ENCODE peak calls at places on chromosomes 1 and 21, in seven cellular contexts. H is tibial artery; M is transverse colon; L is left ventricle myocardium inferior; N is CD8-positive, alpha-beta memory T cell; V is lower lobe of right lung; R is right lobe of liver. F is an unnamed sample. For H3K9me3, the result is how much of the 10 kb centered on the place peaks cover.

GRCh38 chr1:24643362-24644346 is 552 bp downstream of the SRRM1 start:
- DNase-seq in M (peak), R (no peak), V (no peak), L (no peak), N (peak), H (no peak), F (peak)

GRCh38 chr1:20126806-20127440 is 7.6 kb upstream of the PLA2G2D start:
- DNase-seq in M (no peak), V (no peak), N (no peak), L (no peak), R (no peak), H (no peak), F (no peak)

GRCh38 chr1:55064071-55064581 is 24.8 kb downstream of the PCSK9 start:
- DNase-seq in L (no peak), R (no peak), V (no peak), N (no peak), M (no peak), H (no peak), F (no peak)

GRCh38 chr1:201463071-201463552 is 5.9 kb downstream of the PHLDA3 start:
- DNase-seq in L (no peak), H (no peak), V (peak), M (no peak), N (no peak), R (no peak), F (peak)

GRCh38 chr1:117606608-117607261 is 887 bp downstream of the TENT5C start:
- DNase-seq in V (peak), H (no peak), R (peak), L (no peak), M (peak), N (peak), F (no peak)

GRCh38 chr1:35448344-35448801 is 108.8 kb downstream of the KIAA0319L start:
- DNase-seq in M (no peak), V (no peak), L (no peak), N (no peak), R (peak), H (peak), F (peak)

GRCh38 chr21:41363370-41364270 is 1.8 kb downstream of the MX2 start:
- DNase-seq in M (no peak), R (no peak), V (no peak), N (peak), H (no peak), L (no peak), F (no peak)

GRCh38 chr1:240091614-240092300 is at the start of gene FMN2:
- DNase-seq in N (no peak), L (no peak), H (no peak), V (no peak), R (no peak), M (peak), F (peak)

GRCh38 chr1:54965624-54966340 is 14.6 kb upstream of the TMEM61 start:
- DNase-seq in M (peak), L (peak), R (peak), H (peak), N (no peak), V (peak), F (peak)

GRCh38 chr1:33397994-33398393 is 32.9 kb downstream of the PHC2 start:
- DNase-seq in L (no peak), V (no peak), N (no peak), H (no peak), R (no peak), M (no peak), F (no peak)

GRCh38 chr1:88609051-88609450 is 75.0 kb upstream of the PKN2 start:
- DNase-seq in M (no peak), H (no peak), V (no peak), N (no peak), L (no peak), R (no peak), F (no peak)

GRCh38 chr1:90386899-90387334 is 330.2 kb downstream of the BARHL2 start:
- DNase-seq in R (no peak), N (no peak), M (no peak), V (no peak), L (no peak), H (no peak), F (peak)

GRCh38 chr1:178942285-178943218 is 71.7 kb upstream of the ANGPTL1 start:
- DNase-seq in V (no peak), L (peak), M (no peak), R (no peak), H (peak), N (no peak), F (peak)

GRCh38 chr1:13483946-13484345 is 29.9 kb downstream of the LRRC38 start:
- DNase-seq in L (no peak), V (no peak), N (no peak), R (no peak), H (no peak), M (no peak), F (no peak)

GRCh38 chr1:30450148-30450817 is 273.1 kb downstream of the MATN1 start:
- DNase-seq in V (no peak), H (no peak), M (no peak), L (no peak), N (no peak), R (no peak), F (no peak)

GRCh38 chr1:198650506-198650905 is 11.7 kb downstream of the PTPRC start:
- DNase-seq in M (no peak), N (no peak), H (no peak), L (no peak), R (no peak), V (no peak), F (no peak)

GRCh38 chr1:198649598-198650338 is 10.9 kb downstream of the PTPRC start:
- DNase-seq in N (no peak), M (no peak), L (no peak), V (no peak), H (no peak), R (no peak), F (no peak)

GRCh38 chr1:198643827-198644226 is 5.0 kb downstream of the PTPRC start:
- DNase-seq in N (no peak), V (no peak), M (no peak), R (no peak), H (no peak), L (no peak), F (no peak)

GRCh38 chr1:198648584-198648983 is 9.7 kb downstream of the PTPRC start:
- DNase-seq in R (no peak), L (no peak), H (no peak), V (no peak), M (no peak), N (no peak), F (no peak)

DNA sequence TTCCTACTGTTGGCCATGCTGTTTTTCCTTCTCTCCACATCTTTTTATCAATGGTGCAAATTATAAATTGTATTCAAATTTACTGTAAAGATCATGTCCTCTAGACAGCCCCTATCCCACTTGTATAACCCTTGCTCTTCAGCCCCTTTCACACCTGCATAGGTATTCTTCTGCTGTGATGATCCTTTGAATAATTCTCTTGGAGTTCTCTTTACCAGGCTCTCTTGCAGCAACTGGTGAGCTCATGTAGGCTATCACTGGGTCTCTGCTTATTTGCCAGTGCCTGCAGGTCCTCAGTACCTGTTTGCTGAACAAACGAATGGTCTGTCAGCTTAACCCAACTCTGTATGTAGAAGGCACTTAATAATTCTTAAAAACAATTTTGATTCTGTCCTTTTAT is 8.2 kb downstream of the PTPRC start:
- DNase-seq in V (no peak), N (no peak), M (no peak), H (no peak), L (no peak), R (no peak), F (no peak)
- H3K4me3 ChIP-seq in V (no peak), N (peak), M (no peak), H (no peak), L (no peak), R (no peak), F (no peak)

GRCh38 chr21:29102791-29103257 is 27.6 kb upstream of the MAP3K7CL start:
- DNase-seq in H (no peak), L (no peak), V (no peak), R (no peak), N (no peak), M (no peak), F (peak)
- H3K9me3 ChIP-seq in H (under half), L (under half), V (under half), R (under half), N (under half), M (under half), F (under half)

DNA sequence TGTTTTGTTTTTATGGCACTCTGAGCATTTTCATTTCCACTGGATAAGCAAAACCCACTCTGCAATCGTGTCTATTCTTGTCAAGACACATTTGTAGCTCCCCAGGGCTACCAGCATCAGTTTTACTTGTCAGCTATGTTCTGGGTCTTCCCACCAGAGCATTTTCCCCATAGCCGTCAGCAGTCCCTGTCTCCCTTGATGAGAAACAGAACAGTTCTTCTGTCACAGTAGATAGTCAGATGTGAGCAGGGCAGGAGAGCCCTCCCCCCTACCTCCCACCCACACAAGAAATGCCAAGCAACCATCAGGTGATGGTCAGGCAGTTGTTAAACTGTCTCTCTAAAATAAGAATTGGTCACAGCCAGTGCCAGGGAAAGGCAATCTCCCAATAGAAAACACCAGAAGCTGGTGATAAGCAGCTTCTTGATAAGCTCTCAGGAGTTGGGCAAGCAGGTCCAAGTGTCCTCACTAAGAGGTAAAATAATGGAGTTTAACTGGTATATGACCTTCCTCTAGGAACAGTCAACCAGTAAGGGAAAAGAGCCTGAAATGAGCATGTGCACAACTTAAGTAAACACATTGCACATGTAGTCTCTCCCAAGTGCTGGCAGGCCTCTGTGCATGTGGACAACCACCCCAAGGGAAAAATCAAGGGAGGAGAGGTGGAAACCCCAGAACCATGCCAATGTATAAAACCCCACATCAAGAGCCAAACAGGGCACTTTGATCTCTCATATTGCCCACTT is 208.2 kb downstream of the S1PR1 start:
- DNase-seq in L (peak), V (no peak), R (no peak), M (no peak), H (no peak), N (no peak), F (no peak)
- H3K4me3 ChIP-seq in L (no peak), V (no peak), R (no peak), M (no peak), H (no peak), N (no peak), F (no peak)

GRCh38 chr1:248783367-248783766 is 27.8 kb upstream of the LYPD8 start:
- DNase-seq in L (no peak), V (no peak), M (no peak), R (no peak), N (no peak), H (no peak), F (no peak)

GRCh38 chr1:248775496-248775895 is 19.9 kb upstream of the LYPD8 start:
- DNase-seq in N (no peak), V (no peak), H (no peak), M (no peak), L (no peak), R (no peak), F (no peak)

GRCh38 chr1:248782311-248782887 is 26.8 kb upstream of the LYPD8 start:
- DNase-seq in R (no peak), N (no peak), L (no peak), M (no peak), V (no peak), H (no peak), F (no peak)

DNA sequence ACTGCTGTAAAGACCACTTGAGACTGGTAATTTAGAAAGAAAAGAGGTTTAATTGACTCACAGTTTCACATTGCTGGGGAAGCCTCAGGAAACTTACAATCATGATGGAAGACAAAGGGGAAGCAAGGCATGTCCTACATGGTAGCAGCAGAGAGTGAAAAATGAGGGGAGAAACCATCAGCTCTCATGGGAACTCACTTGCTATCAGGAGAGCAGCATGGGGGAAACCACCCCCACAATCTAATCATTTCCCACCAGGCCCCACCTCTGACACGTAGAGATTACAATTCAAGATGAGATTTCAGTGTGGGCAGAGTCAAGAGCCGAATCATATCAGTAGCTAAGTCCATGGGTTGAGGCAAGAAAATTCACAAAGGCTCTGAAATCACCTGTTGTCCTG is 23.8 kb upstream of the LYPD8 start:
- DNase-seq in R (no peak), N (no peak), V (no peak), M (no peak), H (no peak), L (no peak), F (no peak)
- H3K9me3 ChIP-seq in R (under half), N (under half), V (under half), M (under half), H (under half), L (under half), F (under half)

GRCh38 chr21:35952651-35953340 is 107.5 kb downstream of the SETD4 start:
- DNase-seq in M (no peak), V (no peak), N (no peak), H (no peak), R (no peak), L (no peak), F (no peak)

GRCh38 chr21:35953570-35953969 is 106.8 kb downstream of the SETD4 start:
- DNase-seq in R (no peak), H (no peak), N (no peak), V (no peak), L (no peak), M (no peak), F (no peak)
- H3K4me3 ChIP-seq in R (no peak), H (no peak), N (no peak), V (no peak), L (no peak), M (no peak), F (no peak)

GRCh38 chr1:2865571-2866414 is 64.3 kb upstream of the TTC34 start:
- DNase-seq in H (no peak), L (no peak), M (no peak), V (no peak), N (no peak), R (no peak), F (no peak)

GRCh38 chr1:2866415-2867086 is 65.1 kb upstream of the TTC34 start:
- DNase-seq in N (no peak), M (peak), V (no peak), L (no peak), R (no peak), H (no peak), F (no peak)

GRCh38 chr1:2868571-2868970 is 67.1 kb upstream of the TTC34 start:
- DNase-seq in R (no peak), N (no peak), H (no peak), M (no peak), V (no peak), L (no peak), F (no peak)

GRCh38 chr1:2867087-2867425 is 65.6 kb upstream of the TTC34 start:
- DNase-seq in H (no peak), V (no peak), L (no peak), M (no peak), N (no peak), R (no peak), F (no peak)

DNA sequence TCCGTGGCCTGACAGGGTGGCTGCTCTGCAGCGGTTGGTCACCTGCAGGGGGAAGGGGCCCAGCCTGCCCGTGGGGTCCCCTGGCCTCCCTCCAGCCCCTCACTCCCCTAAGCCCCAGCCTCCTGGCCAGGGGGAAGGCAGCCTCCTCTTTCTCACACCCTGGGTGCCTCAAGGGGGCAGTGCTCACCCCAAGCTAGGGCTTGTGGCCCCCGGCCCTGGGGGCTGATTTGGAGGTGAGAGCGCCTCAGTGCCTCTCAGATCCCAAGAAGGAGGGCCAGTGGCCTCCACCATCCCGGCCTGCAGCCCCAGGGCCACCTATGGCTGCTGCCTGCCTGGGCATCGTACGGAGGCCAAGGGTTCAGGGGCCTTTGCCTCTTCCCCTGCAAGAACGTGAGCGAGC is 66.4 kb upstream of the TTC34 start:
- DNase-seq in N (no peak), H (no peak), R (no peak), M (no peak), L (no peak), V (no peak), F (no peak)
- H3K9me3 ChIP-seq in N (under half), H (under half), R (under half), M (under half), L (under half), V (under half), F (under half)

DNA sequence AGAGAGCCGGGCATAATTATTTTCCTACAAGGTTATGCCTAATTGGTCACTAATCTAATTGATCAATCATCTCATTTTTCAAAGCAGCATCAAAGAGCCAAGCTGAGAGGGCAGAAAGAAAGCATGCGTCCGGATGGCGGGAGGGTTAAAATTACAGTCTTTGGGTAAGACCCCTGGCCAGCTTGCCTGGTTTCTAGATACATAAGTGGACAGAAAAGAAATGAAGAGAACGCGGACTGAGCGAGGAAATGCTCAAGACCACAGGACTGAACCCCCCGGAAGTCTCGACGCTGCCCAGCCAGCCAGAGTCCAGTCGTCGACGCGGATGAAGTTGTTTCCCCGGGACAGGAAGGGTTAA is 297.2 kb downstream of the OMA1 start:
- DNase-seq in N (no peak), L (no peak), R (no peak), M (no peak), H (no peak), V (no peak), F (no peak)
- H3K4me3 ChIP-seq in N (no peak), L (peak), R (no peak), M (peak), H (no peak), V (no peak), F (no peak)

GRCh38 chr21:28392436-28392835 is 600.2 kb downstream of the LTN1 start:
- DNase-seq in N (no peak), M (no peak), R (no peak), H (no peak), L (no peak), V (no peak), F (no peak)

GRCh38 chr21:28393279-28393678 is 599.4 kb downstream of the LTN1 start:
- DNase-seq in R (no peak), H (no peak), L (no peak), V (peak), N (no peak), M (peak), F (no peak)

GRCh38 chr21:28391938-28392337 is 600.7 kb downstream of the LTN1 start:
- DNase-seq in N (no peak), H (no peak), L (no peak), M (no peak), R (no peak), V (no peak), F (no peak)

GRCh38 chr21:28397040-28397439 is 595.6 kb downstream of the LTN1 start:
- DNase-seq in L (no peak), V (no peak), H (no peak), M (no peak), N (no peak), R (no peak), F (no peak)

DNA sequence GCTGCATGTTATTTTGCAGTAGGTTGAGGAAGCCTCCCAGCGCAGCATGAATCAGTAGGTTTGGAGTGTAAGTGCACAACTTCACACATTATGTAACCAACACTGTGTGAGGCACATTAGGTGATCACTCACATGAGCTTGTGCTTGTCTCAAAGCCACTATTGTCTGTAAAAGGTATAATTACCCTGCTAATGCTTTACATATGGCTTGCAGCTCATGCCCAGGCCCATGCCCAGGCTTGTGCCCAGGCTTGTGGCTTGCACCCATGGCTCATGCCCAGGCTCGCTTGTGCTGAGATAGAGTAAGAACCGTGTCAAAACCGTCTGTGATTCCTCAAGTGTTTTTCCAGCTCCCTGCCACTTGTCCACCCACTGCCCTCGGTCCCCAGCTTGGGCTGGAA is 596.3 kb downstream of the LTN1 start:
- DNase-seq in M (no peak), N (no peak), R (no peak), L (no peak), H (no peak), V (no peak), F (no peak)
- H3K9me3 ChIP-seq in M (under half), N (under half), R (under half), L (under half), H (under half), V (under half), F (under half)

GRCh38 chr1:234721476-234722266 is 111.7 kb upstream of the IRF2BP2 start:
- DNase-seq in M (peak), V (no peak), L (peak), R (no peak), H (peak), N (no peak), F (peak)
- H3K4me3 ChIP-seq in M (no peak), V (no peak), L (peak), R (no peak), H (peak), N (no peak), F (no peak)